ENCODE peak calls at places on chromosome 4, in six cellular contexts. U, Q, A, P, N and C are unnamed samples.
A peak's percentile ranks its signal among the peaks of the same experiment; 100 is the strongest.

GRCh38 chr4:129355529-129355928 is 259.6 kb downstream of the C4orf33 start:
- DNase-seq in U (no peak), Q (no peak), A (peak; percentile 33), P (no peak), N (no peak), C (peak; percentile 55)

GRCh38 chr4:95204267-95204835 is 344.4 kb downstream of the UNC5C start:
- DNase-seq in U (peak; percentile 27), Q (no peak), A (no peak), P (no peak), N (no peak), C (peak; percentile 26)

GRCh38 chr4:7570156-7570778 is 135.5 kb upstream of the PSAPL1 start:
- DNase-seq in U (no peak), Q (no peak), A (no peak), P (no peak), N (no peak), C (no peak)

GRCh38 chr4:6582889-6583504 is 8.0 kb downstream of the MAN2B2 start:
- DNase-seq in U (no peak), Q (no peak), A (peak; percentile 32), P (no peak), N (peak; percentile 42), C (no peak)

GRCh38 chr4:8606476-8606875 is 13.9 kb downstream of the CPZ start:
- DNase-seq in U (no peak), Q (no peak), A (no peak), P (no peak), N (no peak), C (no peak)

GRCh38 chr4:102623622-102624021 is 122.5 kb downstream of the NFKB1 start:
- DNase-seq in U (no peak), Q (no peak), A (peak; percentile 59), P (no peak), N (no peak), C (peak; percentile 80)

GRCh38 chr4:37882665-37883296 is 8.1 kb upstream of the TBC1D1 start:
- DNase-seq in U (no peak), Q (no peak), A (no peak), P (peak; percentile 23), N (no peak), C (no peak)

GRCh38 chr4:646460-646859 is 21.1 kb downstream of the PDE6B start:
- DNase-seq in U (no peak), Q (no peak), A (no peak), P (no peak), N (no peak), C (no peak)

GRCh38 chr4:157075811-157076577 is at the start of gene GLRB:
- DNase-seq in U (peak; percentile 19), Q (peak; percentile 21), A (peak; percentile 20), P (peak; percentile 37), N (no peak), C (no peak)

GRCh38 chr4:37699874-37700481 is 13.8 kb upstream of the RELL1 start:
- DNase-seq in U (no peak), Q (no peak), A (no peak), P (no peak), N (no peak), C (no peak)

GRCh38 chr4:154490261-154490588 is 1.4 kb downstream of the DCHS2 start:
- DNase-seq in U (no peak), Q (no peak), A (no peak), P (no peak), N (no peak), C (no peak)
- H3K4me3 ChIP-seq in U (peak overlapping the region; percentile 33), Q (no peak overlapping the region), A (no peak overlapping the region), P (no peak overlapping the region), N (no peak overlapping the region), C (no peak overlapping the region)

GRCh38 chr4:123596805-123597204 is 200.2 kb downstream of the SPRY1 start:
- DNase-seq in U (no peak), Q (no peak), A (no peak), P (no peak), N (no peak), C (no peak)
- TF ChIP-seq CTCF in U (no peak), Q (no peak), A (no peak), P (no peak), N (no peak), C (no peak)

GRCh38 chr4:107825072-107825789 is 499 bp downstream of the SGMS2 start:
- DNase-seq in U (no peak), Q (peak; percentile 79), A (peak; percentile 45), P (peak; percentile 71), N (no peak), C (no peak)

GRCh38 chr4:107824367-107825071 is at the start of gene SGMS2:
- DNase-seq in U (peak; percentile 85), Q (peak; percentile 94), A (peak; percentile 80), P (peak; percentile 95), N (no peak), C (peak; percentile 45)

GRCh38 chr4:107826427-107826980 is 1.8 kb downstream of the SGMS2 start:
- DNase-seq in U (no peak), Q (no peak), A (no peak), P (peak; percentile 11), N (no peak), C (no peak)

GRCh38 chr4:107828315-107828714 is 3.6 kb downstream of the SGMS2 start:
- DNase-seq in U (no peak), Q (no peak), A (no peak), P (no peak), N (no peak), C (no peak)

GRCh38 chr4:107823870-107824366 is 814 bp upstream of the SGMS2 start:
- DNase-seq in U (no peak), Q (no peak), A (no peak), P (no peak), N (no peak), C (no peak)
- H3K4me3 ChIP-seq in U (peak overlapping the region; percentile 61), Q (peak overlapping the region; percentile 67), A (peak overlapping the region; percentile 86), P (peak overlapping the region; percentile 94), N (no peak overlapping the region), C (peak overlapping the region; percentile 71)

DNA sequence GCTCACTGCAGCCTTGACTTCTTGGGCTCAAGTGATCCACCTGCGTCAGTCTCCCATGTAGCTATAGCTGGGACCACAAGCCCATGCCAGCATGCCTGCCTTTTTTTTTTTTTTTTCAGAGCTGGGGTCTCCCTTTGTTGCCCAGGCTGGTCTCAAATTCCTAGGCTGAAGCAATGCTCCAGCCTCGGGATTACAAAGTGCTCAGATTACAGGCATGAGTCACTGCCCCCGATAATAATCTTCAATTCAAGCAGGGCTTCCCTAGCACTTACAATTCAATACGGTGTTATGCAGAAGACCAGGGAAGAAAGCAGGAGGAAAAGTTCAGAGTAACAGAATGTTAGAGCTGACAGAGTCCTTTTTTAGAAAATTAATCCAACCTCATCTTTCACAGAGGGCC is 26.1 kb downstream of the OTOP1 start:
- DNase-seq in U (no peak), Q (no peak), A (no peak), P (no peak), N (no peak), C (no peak)
- TF ChIP-seq CTCF in U (no peak), Q (no peak), A (no peak), P (no peak), N (no peak), C (no peak)

GRCh38 chr4:112316333-112316732 is 19.2 kb downstream of the ALPK1 start:
- DNase-seq in U (no peak), Q (no peak), A (no peak), P (no peak), N (no peak), C (no peak)

GRCh38 chr4:112311516-112311915 is 14.3 kb downstream of the ALPK1 start:
- DNase-seq in U (no peak), Q (no peak), A (no peak), P (no peak), N (peak; percentile 14), C (no peak)

GRCh38 chr4:112315446-112315845 is 18.3 kb downstream of the ALPK1 start:
- DNase-seq in U (no peak), Q (no peak), A (no peak), P (no peak), N (no peak), C (no peak)

GRCh38 chr4:112318239-112319142 is 21.3 kb downstream of the ALPK1 start:
- DNase-seq in U (no peak), Q (no peak), A (no peak), P (no peak), N (peak; percentile 79), C (no peak)

GRCh38 chr4:112312610-112313239 is 15.6 kb downstream of the ALPK1 start:
- DNase-seq in U (no peak), Q (no peak), A (no peak), P (no peak), N (peak; percentile 92), C (no peak)
- H3K4me3 ChIP-seq in U (no peak overlapping the region), Q (no peak overlapping the region), A (no peak overlapping the region), P (no peak overlapping the region), N (peak overlapping the region; percentile 53), C (no peak overlapping the region)